ENCODE peak calls at places on chromosomes 2 and 18, in six cellular contexts. G is HCT116, H is right lobe of liver, I is IMR-90, K is Peyer's patch, V is testis. B is an unnamed sample.

GRCh38 chr2:187037310-187037709 is 188.3 kb upstream of the ZSWIM2 start:
- DNase-seq in G (no peak), H (no peak), I (no peak), K (no peak), V (no peak), B (no peak)

GRCh38 chr18:73923866-73924265 is 223.8 kb downstream of the FBXO15 start:
- DNase-seq in G (no peak), H (no peak), I (peak; percentile 53), K (no peak), V (no peak), B (no peak)

GRCh38 chr2:72605836-72606442 is 219.9 kb downstream of the EXOC6B start:
- DNase-seq in G (no peak), H (no peak), I (peak; percentile 39), K (no peak), V (no peak), B (no peak)

GRCh38 chr18:73715228-73715670 is 432.4 kb downstream of the FBXO15 start:
- DNase-seq in G (no peak), H (no peak), I (peak; percentile 42), K (no peak), V (peak; percentile 16), B (no peak)

GRCh38 chr2:99729104-99729503 is 239.3 kb upstream of the REV1 start:
- DNase-seq in G (no peak), H (no peak), I (peak; percentile 54), K (no peak), V (no peak), B (no peak)

GRCh38 chr2:102520009-102520408 is 47.0 kb downstream of the SLC9A4 start:
- DNase-seq in G (peak; percentile 36), H (no peak), I (peak; percentile 17), K (peak; percentile 49), V (peak; percentile 54), B (peak; percentile 27)

GRCh38 chr2:104834431-104834830 is 19.5 kb upstream of the POU3F3 start:
- DNase-seq in G (no peak), H (no peak), I (no peak), K (no peak), V (no peak), B (no peak)

GRCh38 chr2:72923833-72924352 is 6.6 kb downstream of the EMX1 start:
- DNase-seq in G (no peak), H (no peak), I (no peak), K (no peak), V (peak; percentile 13), B (no peak)

GRCh38 chr2:58521803-58522602 is 280.9 kb upstream of the FANCL start:
- DNase-seq in G (no peak), H (no peak), I (no peak), K (no peak), V (no peak), B (no peak)

GRCh38 chr18:61333746-61334490 is 688 bp downstream of the CDH20 start:
- DNase-seq in G (no peak), H (no peak), I (no peak), K (no peak), V (no peak), B (no peak)

GRCh38 chr2:75564026-75564688 is 3.4 kb upstream of the EVA1A start:
- DNase-seq in G (no peak), H (no peak), I (no peak), K (no peak), V (no peak), B (no peak)

DNA sequence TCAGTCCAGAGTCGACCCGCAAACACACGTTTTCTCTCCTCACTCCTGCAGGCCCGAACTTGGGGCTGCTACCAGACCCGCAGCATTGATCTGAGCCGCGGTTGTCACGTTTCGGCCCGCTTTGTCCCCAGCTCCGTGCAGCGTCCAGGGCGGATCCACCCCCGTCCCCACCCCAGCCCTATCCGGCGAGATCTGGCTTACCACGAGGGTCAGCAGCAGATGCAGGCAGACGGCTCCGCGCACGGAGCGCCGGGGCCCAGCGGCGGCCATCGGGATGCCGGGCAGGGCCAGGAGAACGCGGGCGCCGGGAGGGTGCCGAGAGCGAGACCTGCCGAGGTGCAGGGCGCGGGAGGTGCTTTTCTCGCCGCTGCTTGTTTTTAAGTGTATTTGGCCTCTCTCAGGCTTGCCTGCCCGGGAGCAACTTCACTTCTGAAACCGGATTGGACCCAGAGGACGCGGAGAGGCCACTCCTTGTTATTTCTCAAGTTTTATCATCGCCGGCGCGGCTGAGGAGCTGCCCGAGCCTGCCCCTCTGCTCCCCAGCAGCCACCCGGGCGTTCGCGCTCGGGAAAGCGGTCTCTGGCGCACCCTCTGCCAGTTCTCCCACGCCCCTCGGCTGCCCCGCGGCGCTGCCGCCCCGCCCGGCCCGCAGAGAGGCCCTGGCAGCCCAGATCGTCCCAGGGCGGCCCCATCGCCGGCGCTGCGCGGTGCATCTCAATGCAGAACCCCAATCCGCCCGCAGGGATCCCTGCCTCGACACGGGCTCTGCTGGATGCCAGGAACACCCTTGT is at the start of gene DSC3:
- DNase-seq in G (no peak), H (peak; percentile 19), I (no peak), K (peak; percentile 54), V (peak; percentile 17), B (peak; percentile 36)
- TF ChIP-seq POLR2A in G (no peak), H (no peak), I (no peak), K (no peak), V (no peak), B (no peak)

GRCh38 chr2:13050764-13051163 is 334.0 kb downstream of the TRIB2 start:
- DNase-seq in G (no peak), H (no peak), I (peak; percentile 35), K (no peak), V (no peak), B (no peak)

GRCh38 chr2:13052547-13052946 is 335.8 kb downstream of the TRIB2 start:
- DNase-seq in G (no peak), H (no peak), I (no peak), K (no peak), V (no peak), B (no peak)

DNA sequence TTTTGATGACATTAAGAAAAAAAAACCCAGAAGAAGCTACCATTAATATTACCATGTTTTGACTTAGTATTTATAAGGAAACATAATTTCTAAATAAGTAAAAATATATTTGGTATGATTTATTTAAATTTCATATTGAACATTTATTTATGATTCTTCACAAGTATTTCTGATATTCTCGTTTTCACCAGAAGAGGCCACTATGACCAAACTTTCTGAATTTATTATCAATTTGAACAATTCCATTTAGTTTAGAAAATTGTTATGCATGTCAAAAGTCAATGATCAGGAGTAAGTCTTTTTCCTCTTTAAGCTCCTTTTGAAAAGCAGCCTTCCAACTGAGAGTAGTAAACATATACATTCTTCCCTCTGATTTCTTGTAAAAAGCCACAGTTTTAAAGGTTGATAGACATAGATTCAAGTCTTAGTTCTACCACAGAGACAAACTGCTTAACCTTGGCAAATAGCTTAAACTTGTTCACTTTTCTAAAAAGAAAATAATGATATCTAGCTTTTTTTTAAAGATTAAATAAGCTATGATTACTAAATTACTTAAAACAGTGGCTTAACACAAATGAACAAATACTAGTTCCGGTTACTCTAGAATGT is 329.9 kb downstream of the TRIB2 start:
- DNase-seq in G (peak; percentile 6), H (no peak), I (peak; percentile 24), K (no peak), V (no peak), B (no peak)
- TF ChIP-seq CTCF in G (peak; percentile 11), H (peak; percentile 43), I (peak; percentile 53), K (no peak), V (peak; percentile 49), B (peak; percentile 41)

GRCh38 chr2:209395652-209396051 is 28.2 kb upstream of the MAP2 start:
- DNase-seq in G (no peak), H (no peak), I (no peak), K (no peak), V (no peak), B (no peak)
- H3K4me3 ChIP-seq in G (no peak overlapping the region), H (no peak overlapping the region), I (no peak overlapping the region), K (no peak overlapping the region), V (no peak overlapping the region), B (no peak overlapping the region)

DNA sequence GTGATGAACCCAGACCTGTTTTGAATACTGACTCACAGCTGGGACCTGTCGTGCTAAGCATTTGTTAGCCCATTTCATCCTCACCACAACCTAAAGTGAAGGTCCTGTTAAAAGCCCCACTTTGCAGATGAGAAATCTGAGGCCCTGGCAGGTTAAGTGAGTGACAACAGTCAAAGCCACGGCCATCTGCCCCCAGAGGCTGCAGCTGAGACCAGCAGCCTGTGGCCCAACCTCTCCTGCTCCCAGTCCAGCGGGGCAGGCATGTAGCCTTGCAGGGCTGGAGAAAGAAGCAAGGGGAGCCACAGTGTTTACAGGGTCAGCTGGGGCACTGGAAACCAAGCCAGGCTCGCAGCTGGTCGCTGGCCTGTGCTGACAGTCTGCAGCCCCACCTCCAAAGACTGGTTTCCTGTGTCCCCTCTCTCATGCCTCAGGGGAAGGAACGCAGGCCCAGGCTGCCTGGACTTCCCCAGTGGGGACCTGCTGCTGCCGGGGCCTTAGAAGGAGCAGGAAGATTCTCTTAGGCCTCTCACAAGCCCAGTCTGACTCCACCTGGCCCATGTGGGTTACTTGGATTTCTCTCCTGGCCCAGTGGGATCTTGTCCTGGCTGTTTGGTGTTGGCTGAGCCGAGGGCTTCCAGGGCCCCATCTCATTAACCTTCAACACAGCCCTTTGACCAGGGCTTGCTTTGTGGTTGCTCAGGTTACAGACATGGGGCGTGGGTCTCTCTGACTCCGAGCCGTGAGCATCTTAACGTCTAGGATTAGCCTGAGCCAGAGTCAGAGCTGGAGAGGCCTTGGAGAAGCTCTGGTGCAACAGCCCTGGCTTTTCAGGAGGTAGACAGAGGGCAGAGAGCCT is 1.7 kb downstream of the INPP5D start:
- DNase-seq in G (no peak), H (peak; percentile 59), I (peak; percentile 16), K (peak; percentile 82), V (peak; percentile 51), B (peak; percentile 19)
- TF ChIP-seq POLR2A in G (no peak), H (no peak), I (no peak), K (no peak), V (no peak), B (peak; percentile 6)

GRCh38 chr2:44388877-44389276 is 27.1 kb downstream of the CAMKMT start:
- DNase-seq in G (no peak), H (no peak), I (no peak), K (no peak), V (no peak), B (no peak)

GRCh38 chr2:44392338-44392943 is 30.7 kb downstream of the CAMKMT start:
- DNase-seq in G (peak; percentile 6), H (peak; percentile 23), I (peak; percentile 21), K (peak; percentile 72), V (peak; percentile 72), B (peak; percentile 49)

GRCh38 chr2:44389895-44390294 is 28.1 kb downstream of the CAMKMT start:
- DNase-seq in G (no peak), H (no peak), I (no peak), K (no peak), V (no peak), B (no peak)
- TF ChIP-seq CTCF in G (peak; percentile 22), H (no peak), I (peak; percentile 30), K (no peak), V (peak; percentile 29), B (no peak)

GRCh38 chr18:35118641-35119040 is 77.4 kb downstream of the MAPRE2 start:
- DNase-seq in G (no peak), H (no peak), I (no peak), K (no peak), V (no peak), B (no peak)

GRCh38 chr18:35117951-35118411 is 76.8 kb downstream of the MAPRE2 start:
- DNase-seq in G (no peak), H (peak; percentile 28), I (peak; percentile 70), K (no peak), V (peak; percentile 40), B (no peak)

GRCh38 chr18:35114305-35114704 is 73.1 kb downstream of the MAPRE2 start:
- DNase-seq in G (no peak), H (no peak), I (no peak), K (no peak), V (no peak), B (no peak)

GRCh38 chr18:35116784-35117318 is 75.6 kb downstream of the MAPRE2 start:
- DNase-seq in G (no peak), H (no peak), I (no peak), K (no peak), V (no peak), B (no peak)

GRCh38 chr18:35117372-35117771 is 76.2 kb downstream of the MAPRE2 start:
- DNase-seq in G (no peak), H (no peak), I (no peak), K (no peak), V (no peak), B (no peak)
- H3K4me3 ChIP-seq in G (no peak overlapping the region), H (no peak overlapping the region), I (no peak overlapping the region), K (no peak overlapping the region), V (no peak overlapping the region), B (no peak overlapping the region)